ENCODE peak calls at places on chromosomes 2 and 18, in four cellular contexts. B is choroid plexus epithelial cell, H is foreskin fibroblast, G is HFF-Myc. P is an unnamed sample.

GRCh38 chr18:79887181-79888000 is 64.1 kb downstream of the SLC66A2 start:
- DNase-seq in B (no peak), H (no peak), G (no peak), P (no peak)

GRCh38 chr18:5058768-5059539 is 138.1 kb downstream of the AKAIN1 start:
- DNase-seq in B (no peak), H (no peak), G (no peak), P (no peak)

GRCh38 chr18:61606759-61607158 is 273.5 kb downstream of the CDH20 start:
- DNase-seq in B (peak), H (peak), G (peak), P (peak)

GRCh38 chr18:25164837-25165791 is 186.9 kb downstream of the ZNF521 start:
- DNase-seq in B (peak), H (peak), G (peak), P (peak)

GRCh38 chr2:64542071-64543005 is 18.2 kb downstream of the AFTPH start:
- DNase-seq in B (no peak), H (no peak), G (no peak), P (no peak)

GRCh38 chr2:64700133-64700809 is 46.6 kb upstream of the SERTAD2 start:
- DNase-seq in B (no peak), H (peak), G (no peak), P (peak)

GRCh38 chr2:85446296-85447221 is 28.0 kb downstream of the SH2D6 start:
- DNase-seq in B (no peak), H (no peak), G (no peak), P (no peak)

GRCh38 chr2:121561617-121562268 is 31.1 kb downstream of the RNU4ATAC start:
- DNase-seq in B (peak), H (peak), G (no peak), P (peak)

GRCh38 chr18:70132999-70133398 is 72.5 kb downstream of the RTTN start:
- DNase-seq in B (peak), H (peak), G (peak), P (peak)

GRCh38 chr2:38406597-38407110 is 29.6 kb upstream of the ATL2 start:
- DNase-seq in B (peak), H (no peak), G (no peak), P (peak)

GRCh38 chr18:63480476-63480875 is 3.7 kb downstream of the SERPINB5 start:
- DNase-seq in B (no peak), H (no peak), G (no peak), P (no peak)

GRCh38 chr2:86783615-86784339 is 6.9 kb downstream of the CD8A start:
- DNase-seq in B (no peak), H (no peak), G (no peak), P (no peak)

GRCh38 chr18:47871288-47871687 is 59.2 kb downstream of the SMAD2 start:
- DNase-seq in B (no peak), H (no peak), G (no peak), P (no peak)

GRCh38 chr2:120350801-120351324 is 4.9 kb downstream of the INHBB start:
- DNase-seq in B (no peak), H (no peak), G (no peak), P (no peak)

GRCh38 chr2:138500592-138501426 is 761 bp upstream of the SPOPL start:
- DNase-seq in B (no peak), H (no peak), G (no peak), P (no peak)

GRCh38 chr2:223957092-223957851 is at the start of gene MRPL44:
- DNase-seq in B (peak), H (peak), G (peak), P (peak)

GRCh38 chr2:155965415-155966070 is 367.0 kb downstream of the NR4A2 start:
- DNase-seq in B (no peak), H (no peak), G (no peak), P (no peak)

GRCh38 chr2:43269074-43269572 is 42.7 kb upstream of the ZFP36L2 start:
- DNase-seq in B (peak), H (peak), G (peak), P (peak)

GRCh38 chr2:151363709-151364108 is 6.3 kb downstream of the TNFAIP6 start:
- DNase-seq in B (peak), H (no peak), G (no peak), P (peak)

GRCh38 chr2:134392689-134393476 is 139.0 kb downstream of the MGAT5 start:
- DNase-seq in B (peak), H (no peak), G (no peak), P (peak)

GRCh38 chr18:50089702-50090101 is 105.2 kb downstream of the MYO5B start:
- DNase-seq in B (no peak), H (no peak), G (no peak), P (no peak)

GRCh38 chr18:23108496-23108895 is 26.8 kb upstream of the CABLES1 start:
- DNase-seq in B (no peak), H (no peak), G (no peak), P (peak)

GRCh38 chr2:43133708-43134570 is 92.5 kb downstream of the ZFP36L2 start:
- DNase-seq in B (no peak), H (no peak), G (no peak), P (no peak)

GRCh38 chr2:179237209-179237946 is 27.3 kb downstream of the SESTD1 start:
- DNase-seq in B (no peak), H (no peak), G (peak), P (no peak)

GRCh38 chr2:200862532-200863000 is 1.9 kb downstream of the CLK1 start:
- DNase-seq in B (peak), H (peak), G (no peak), P (peak)

GRCh38 chr2:48080534-48081316 is 174.4 kb upstream of the FBXO11 start:
- DNase-seq in B (no peak), H (no peak), G (no peak), P (no peak)

GRCh38 chr2:184336688-184337087 is 261.6 kb upstream of the ZNF804A start:
- DNase-seq in B (peak), H (no peak), G (no peak), P (peak)

GRCh38 chr18:51150430-51150746 is 47.1 kb downstream of the MEX3C start:
- DNase-seq in B (no peak), H (no peak), G (no peak), P (no peak)

GRCh38 chr2:15816226-15816625 is 124.1 kb upstream of the MYCN start:
- DNase-seq in B (no peak), H (no peak), G (no peak), P (no peak)

GRCh38 chr2:67898605-67899004 is 164.2 kb downstream of the C1D start:
- DNase-seq in B (peak), H (peak), G (peak), P (no peak)

GRCh38 chr2:144515694-144516416 is 4.1 kb downstream of the ZEB2 start:
- DNase-seq in B (peak), H (no peak), G (no peak), P (peak)

GRCh38 chr2:109419960-109420370 is 193.8 kb downstream of the SEPTIN10 start:
- DNase-seq in B (no peak), H (peak), G (peak), P (peak)

GRCh38 chr2:109421101-109421500 is 192.7 kb downstream of the SEPTIN10 start:
- DNase-seq in B (no peak), H (no peak), G (no peak), P (no peak)

GRCh38 chr2:109417701-109418335 is 195.9 kb downstream of the SEPTIN10 start:
- DNase-seq in B (no peak), H (no peak), G (no peak), P (no peak)

GRCh38 chr2:109419171-109419756 is 194.5 kb downstream of the SEPTIN10 start:
- DNase-seq in B (no peak), H (no peak), G (no peak), P (no peak)

DNA sequence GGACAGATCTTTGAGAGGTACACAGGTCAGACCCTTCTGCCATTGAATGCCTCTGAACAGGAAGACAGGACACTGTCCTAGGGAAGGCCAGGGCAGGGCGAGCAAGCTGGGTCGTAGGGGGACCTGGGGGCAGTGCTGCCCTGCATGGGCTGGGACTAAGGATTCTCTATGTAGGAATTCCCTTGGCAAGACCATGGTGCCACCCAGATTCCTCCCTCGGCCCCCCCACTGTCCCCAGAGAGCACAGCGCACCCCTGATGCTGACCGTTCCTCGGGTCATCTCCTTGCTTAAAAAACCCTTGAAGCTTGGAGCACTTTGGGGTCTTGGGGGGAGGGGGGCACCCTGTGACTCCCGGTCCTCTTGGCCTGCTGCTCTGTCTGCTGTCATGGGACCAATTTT is 195.1 kb downstream of the SEPTIN10 start:
- DNase-seq in B (no peak), H (no peak), G (no peak), P (no peak)
- H3K4me3 ChIP-seq in B (no peak), H (no peak), G (no peak), P (no peak)

GRCh38 chr2:234818937-234819336 is 132.9 kb upstream of the SH3BP4 start:
- DNase-seq in B (no peak), H (no peak), G (no peak), P (no peak)
- TF ChIP-seq CTCF in B (peak), H (peak), G (no peak), P (peak)

DNA sequence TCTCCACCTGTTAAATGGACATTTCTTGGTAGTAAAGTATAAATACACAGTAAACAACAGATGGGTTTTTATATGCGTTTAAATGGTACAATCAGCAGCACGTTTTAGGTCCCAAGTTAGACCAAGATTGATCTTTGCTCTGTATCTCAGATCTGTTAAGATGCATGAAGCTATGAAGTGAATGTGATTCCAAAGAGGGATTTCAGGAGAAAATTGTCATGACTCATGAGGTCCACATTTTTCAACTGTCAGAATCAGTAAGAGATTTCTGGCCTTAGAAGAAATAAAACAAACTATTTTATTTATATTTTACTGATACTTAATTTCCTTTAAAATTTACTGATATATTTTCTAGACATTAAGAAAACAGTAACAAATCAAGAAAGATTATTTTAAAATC is 142.7 kb downstream of the EML6 start:
- DNase-seq in B (no peak), H (no peak), G (no peak), P (no peak)
- H3K4me3 ChIP-seq in B (no peak), H (no peak), G (no peak), P (no peak)

DNA sequence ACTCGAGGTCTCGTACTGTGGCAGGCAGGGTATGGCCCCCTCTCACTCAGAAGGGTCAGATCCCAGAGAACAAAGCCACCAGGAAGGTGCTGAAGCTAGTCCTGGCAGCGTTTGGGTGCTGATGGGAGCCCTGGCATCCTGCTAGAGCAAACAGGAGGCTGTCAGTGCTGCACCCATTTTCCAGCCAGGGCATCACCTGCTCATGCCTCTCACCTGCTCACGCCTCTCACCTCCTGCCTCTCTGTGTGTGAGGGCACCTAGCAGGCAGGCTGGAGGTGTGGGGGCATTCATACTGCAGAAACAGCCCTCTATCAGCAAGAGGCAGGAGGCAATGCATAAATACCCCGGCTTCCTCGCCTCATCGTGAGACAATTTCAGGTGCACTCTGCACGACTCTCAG is 80.2 kb downstream of the KLHL29 start:
- DNase-seq in B (no peak), H (no peak), G (no peak), P (no peak)
- TF ChIP-seq CTCF in B (no peak), H (no peak), G (no peak), P (no peak)

GRCh38 chr2:23208339-23208738 is 176.6 kb upstream of the KLHL29 start:
- DNase-seq in B (no peak), H (no peak), G (no peak), P (no peak)
- H3K4me3 ChIP-seq in B (no peak), H (no peak), G (no peak), P (no peak)

DNA sequence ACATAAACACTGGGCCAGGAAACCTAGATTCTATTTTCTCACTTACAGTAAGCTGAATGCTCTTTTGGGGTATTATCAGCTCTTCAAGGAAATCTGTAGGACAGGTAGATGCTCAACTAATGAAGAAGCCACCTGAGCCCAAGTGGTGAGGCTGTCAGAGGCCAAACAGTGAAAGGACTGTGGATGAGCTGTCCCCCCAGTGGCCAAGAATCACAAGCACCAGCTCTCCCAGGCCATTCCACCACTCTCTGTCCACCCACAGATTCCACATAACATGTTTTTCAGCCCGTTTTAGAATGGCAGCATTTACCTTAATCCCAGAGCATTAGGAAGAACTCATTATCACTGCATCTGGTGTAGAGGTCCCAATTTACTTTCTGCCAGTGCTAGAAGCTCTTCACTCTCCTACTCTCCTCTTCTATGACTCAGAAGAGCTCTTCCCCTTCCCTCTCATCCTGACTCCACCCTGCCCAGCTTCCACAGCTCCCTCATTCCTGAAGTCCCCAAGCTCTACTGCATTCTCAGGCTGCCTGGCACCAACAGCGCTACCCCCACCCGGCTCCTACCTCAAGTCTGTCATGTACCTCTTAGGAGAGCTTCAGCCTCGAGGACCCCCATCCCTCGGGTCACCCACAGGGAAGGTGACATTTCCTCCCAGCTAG is 43.8 kb upstream of the GORASP2 start:
- DNase-seq in B (no peak), H (no peak), G (no peak), P (no peak)
- TF ChIP-seq CTCF in B (no peak), H (no peak), G (no peak), P (no peak)

GRCh38 chr18:55320399-55321255 is 267.4 kb downstream of the TCF4 start:
- DNase-seq in B (peak), H (no peak), G (no peak), P (no peak)
- H3K4me3 ChIP-seq in B (peak), H (peak), G (peak), P (peak)

GRCh38 chr18:68791801-68792200 is 6.1 kb upstream of the CCDC102B start:
- DNase-seq in B (peak), H (peak), G (no peak), P (peak)
- TF ChIP-seq CTCF in B (no peak), H (no peak), G (no peak), P (no peak)

DNA sequence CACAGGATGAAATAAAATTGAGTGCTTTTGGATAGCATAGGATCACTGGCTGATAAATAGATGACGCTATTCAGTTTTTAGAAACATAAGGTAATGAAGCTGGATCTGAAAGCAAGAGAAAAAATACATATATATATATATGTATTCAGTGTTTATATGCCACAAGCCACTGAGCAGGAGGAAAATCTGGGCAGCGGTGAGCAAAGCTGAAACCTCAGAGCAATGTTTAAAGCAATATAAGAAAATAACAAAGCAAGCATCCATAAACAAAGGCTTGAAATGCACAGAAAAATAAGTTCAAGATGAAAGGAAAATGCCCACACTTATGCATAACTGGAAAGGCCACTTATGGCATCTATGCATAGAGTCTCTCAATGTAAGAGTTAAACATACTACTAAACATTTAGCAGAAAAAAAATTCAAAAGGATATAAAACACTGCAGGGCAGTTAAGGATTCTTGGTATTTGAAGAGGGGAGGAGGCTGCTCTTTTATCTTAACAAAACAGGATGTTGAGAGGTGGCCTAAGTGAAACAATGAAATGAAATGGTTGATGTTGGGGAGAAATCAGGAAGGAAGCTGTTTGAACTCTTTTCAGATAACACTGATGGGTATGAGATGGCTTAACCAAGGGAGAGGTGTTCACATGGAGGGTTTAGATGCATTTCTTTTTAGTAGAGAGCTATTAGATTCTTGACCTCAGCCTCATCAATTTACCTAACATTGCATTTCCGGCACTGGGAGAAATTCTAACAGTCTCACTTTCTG is 129.1 kb downstream of the ARHGAP15 start:
- DNase-seq in B (no peak), H (no peak), G (no peak), P (no peak)
- H3K4me3 ChIP-seq in B (no peak), H (no peak), G (no peak), P (no peak)

P was measured in fibroblast of pulmonary artery.